ENCODE peak calls at places on chromosome 17, in seven cellular contexts. U is IMR-90, E is body of pancreas, B is sigmoid colon, H is heart left ventricle, N is ovary, Q is esophagus muscularis mucosa. W is an unnamed sample. For H3K36me3 and H3K9me3, the result is how much of the 10 kb centered on the place peaks cover.

GRCh38 chr17:81131486-81132196 is 33.7 kb upstream of the PVALEF start:
- DNase-seq in U (no peak), E (no peak), B (no peak), H (no peak), N (no peak), Q (no peak), W (no peak)

GRCh38 chr17:77875051-77875780 is 83.3 kb upstream of the TNRC6C start:
- DNase-seq in U (peak), E (no peak), B (no peak), H (no peak), N (no peak), Q (no peak), W (no peak)

GRCh38 chr17:72618018-72618509 is 474.4 kb downstream of the SLC39A11 start:
- DNase-seq in U (no peak), E (peak), B (no peak), H (no peak), N (no peak), Q (no peak), W (peak)

GRCh38 chr17:57401556-57402488 is 145.5 kb downstream of the MSI2 start:
- DNase-seq in U (no peak), E (no peak), B (no peak), H (no peak), N (no peak), Q (no peak), W (no peak)

GRCh38 chr17:78369791-78370381 is 8.6 kb upstream of the PGS1 start:
- DNase-seq in U (no peak), E (no peak), B (no peak), H (no peak), N (no peak), Q (no peak), W (no peak)

GRCh38 chr17:43661699-43662431 is at the start of gene MEOX1:
- DNase-seq in U (peak), E (no peak), B (no peak), H (peak), N (no peak), Q (no peak), W (no peak)

GRCh38 chr17:44044092-44044491 is 22.4 kb downstream of the LSM12 start:
- DNase-seq in U (peak), E (no peak), B (no peak), H (no peak), N (no peak), Q (no peak), W (no peak)

GRCh38 chr17:52442350-52442749 is 283.8 kb upstream of the CA10 start:
- DNase-seq in U (no peak), E (no peak), B (no peak), H (no peak), N (no peak), Q (no peak), W (no peak)

GRCh38 chr17:48954300-48954755 is 9.7 kb upstream of the SNF8 start:
- DNase-seq in U (peak), E (no peak), B (no peak), H (no peak), N (no peak), Q (no peak), W (no peak)

GRCh38 chr17:75945202-75945601 is 4.4 kb upstream of the FBF1 start:
- DNase-seq in U (no peak), E (no peak), B (no peak), H (no peak), N (no peak), Q (no peak), W (no peak)

GRCh38 chr17:81590121-81590520 is 38.0 kb upstream of the FAAP100 start:
- DNase-seq in U (no peak), E (no peak), B (no peak), H (no peak), N (no peak), Q (no peak), W (no peak)

GRCh38 chr17:37212184-37212583 is 163.6 kb upstream of the C17orf78 start:
- DNase-seq in U (no peak), E (no peak), B (no peak), H (no peak), N (no peak), Q (no peak), W (no peak)

GRCh38 chr17:49633250-49633649 is 44.6 kb downstream of the SPOP start:
- DNase-seq in U (no peak), E (no peak), B (no peak), H (no peak), N (no peak), Q (no peak), W (no peak)

GRCh38 chr17:57988301-57989010 is 402 bp upstream of the VEZF1 start:
- DNase-seq in U (peak), E (peak), B (peak), H (peak), N (peak), Q (peak), W (peak)

GRCh38 chr17:3569534-3570137 is 12.0 kb upstream of the TRPV3 start:
- DNase-seq in U (no peak), E (no peak), B (no peak), H (peak), N (no peak), Q (no peak), W (no peak)

GRCh38 chr17:57370051-57370581 is 113.8 kb downstream of the MSI2 start:
- DNase-seq in U (peak), E (no peak), B (no peak), H (no peak), N (no peak), Q (no peak), W (no peak)

GRCh38 chr17:56624947-56625346 is 31.4 kb downstream of the NOG start:
- DNase-seq in U (no peak), E (no peak), B (no peak), H (no peak), N (no peak), Q (no peak), W (no peak)

GRCh38 chr17:67779098-67779672 is 46.1 kb upstream of the BPTF start:
- DNase-seq in U (peak), E (peak), B (peak), H (peak), N (peak), Q (no peak), W (no peak)

GRCh38 chr17:8420041-8420934 is 15.4 kb upstream of the NDEL1 start:
- DNase-seq in U (peak), E (peak), B (peak), H (peak), N (peak), Q (no peak), W (peak)

GRCh38 chr17:7992516-7992915 is 9.9 kb upstream of the GUCY2D start:
- DNase-seq in U (peak), E (no peak), B (peak), H (no peak), N (no peak), Q (no peak), W (no peak)

GRCh38 chr17:18235743-18236256 is 10.4 kb downstream of the LLGL1 start:
- DNase-seq in U (peak), E (no peak), B (no peak), H (no peak), N (no peak), Q (no peak), W (no peak)

DNA sequence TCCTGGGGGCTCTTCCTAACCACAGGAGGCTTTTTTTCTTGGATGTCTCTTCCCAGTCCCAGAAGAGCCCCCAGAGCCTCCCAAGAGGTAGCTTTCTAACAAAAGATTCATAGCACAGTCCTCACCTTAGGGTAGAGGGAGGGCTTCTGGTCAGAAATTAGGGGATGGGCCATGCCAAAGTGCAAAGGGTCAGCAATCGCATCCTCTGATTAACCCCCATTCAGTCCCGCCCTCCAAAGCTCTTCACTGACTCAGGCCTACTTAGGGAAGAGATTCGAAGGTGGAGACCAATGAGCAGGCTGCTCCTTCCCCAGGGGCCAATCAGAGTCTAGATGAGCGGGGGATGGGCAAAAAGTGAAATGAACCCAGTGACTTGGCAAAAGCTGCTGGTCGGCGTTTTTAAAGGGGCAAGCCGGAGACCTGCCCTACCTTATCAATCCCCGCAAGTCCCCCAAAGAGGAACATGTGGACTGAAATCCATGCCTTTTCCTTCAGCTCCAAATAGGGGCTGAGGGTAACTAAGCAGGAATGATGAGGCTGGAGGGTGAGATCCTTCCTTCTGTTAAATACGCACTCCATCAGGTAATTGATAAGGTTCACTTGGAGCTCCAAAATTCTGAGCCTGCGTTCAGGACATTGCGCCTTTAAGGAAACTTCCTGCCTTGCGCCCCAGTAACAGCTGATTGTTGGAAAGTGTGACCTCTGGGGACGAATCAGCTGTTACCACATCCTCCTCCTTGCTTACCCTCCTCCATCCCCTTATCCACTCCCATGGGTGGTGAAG is 6.9 kb upstream of the TLCD2 start:
- DNase-seq in U (peak), E (peak), B (peak), H (peak), N (peak), Q (peak), W (peak)
- TF ChIP-seq POLR2A in U (peak), E (no peak), B (peak), H (peak), N (peak), Q (peak), W (peak)

GRCh38 chr17:64002658-64003525 is 4.7 kb downstream of the PRR29 start:
- DNase-seq in U (no peak), E (no peak), B (peak), H (no peak), N (no peak), Q (no peak), W (no peak)
- H3K36me3 ChIP-seq in U (under half), E (under half), B (under half), H (under half), N (under half), Q (under half), W (under half)

GRCh38 chr17:21296097-21297025 is 11.8 kb downstream of the MAP2K3 start:
- DNase-seq in U (peak), E (peak), B (peak), H (peak), N (no peak), Q (no peak), W (no peak)

GRCh38 chr17:21293846-21294240 is 9.3 kb downstream of the MAP2K3 start:
- DNase-seq in U (no peak), E (no peak), B (no peak), H (peak), N (no peak), Q (no peak), W (no peak)

GRCh38 chr17:21295036-21295952 is 10.8 kb downstream of the MAP2K3 start:
- DNase-seq in U (peak), E (peak), B (no peak), H (peak), N (no peak), Q (no peak), W (peak)

GRCh38 chr17:21292867-21293845 is 8.6 kb downstream of the MAP2K3 start:
- DNase-seq in U (no peak), E (no peak), B (no peak), H (peak), N (no peak), Q (no peak), W (no peak)

GRCh38 chr17:21294321-21295035 is 10.0 kb downstream of the MAP2K3 start:
- DNase-seq in U (no peak), E (no peak), B (no peak), H (peak), N (no peak), Q (no peak), W (no peak)
- H3K9me3 ChIP-seq in U (under half), E (under half), B (under half), H (under half), N (under half), Q (under half), W (under half)

GRCh38 chr17:63843387-63844292 is 1.2 kb upstream of the SMARCD2 start:
- DNase-seq in U (peak), E (peak), B (peak), H (no peak), N (peak), Q (no peak), W (peak)
- TF ChIP-seq POLR2A in U (no peak), E (no peak), B (no peak), H (no peak), N (no peak), Q (no peak), W (no peak)

DNA sequence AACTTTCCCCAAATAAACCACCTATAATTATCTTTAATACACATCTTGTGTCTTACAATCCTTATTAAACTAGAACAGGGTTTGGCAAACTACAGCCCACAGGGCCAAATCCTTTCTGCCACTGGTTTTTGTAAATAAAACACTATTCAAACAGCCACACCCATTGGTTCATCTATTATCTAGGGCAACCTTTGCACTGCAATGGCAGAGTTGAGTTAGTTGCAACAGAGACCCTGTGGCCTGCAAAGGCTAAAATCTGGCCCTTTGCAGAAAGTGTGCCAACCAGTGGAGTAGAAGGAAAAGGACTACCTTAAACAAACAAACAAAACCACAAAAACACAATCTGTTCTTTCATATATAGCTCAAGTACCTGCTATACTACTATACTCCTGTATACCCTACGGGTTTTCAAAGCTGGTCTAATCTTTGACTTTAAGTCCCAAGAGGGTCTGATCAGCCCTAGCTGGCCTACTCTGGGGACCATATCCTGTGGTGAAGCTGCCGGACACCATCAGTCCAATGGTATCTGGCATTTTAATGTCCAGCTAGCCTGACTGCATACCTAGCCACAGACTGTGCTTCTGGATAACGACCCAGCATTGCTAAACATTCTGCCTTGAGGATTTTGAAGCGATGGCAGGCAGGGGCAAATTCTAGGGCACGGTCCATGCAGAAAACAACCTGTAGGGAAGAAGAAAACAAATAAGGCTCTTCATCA is 23.3 kb downstream of the CNP start:
- DNase-seq in U (no peak), E (no peak), B (no peak), H (no peak), N (no peak), Q (no peak), W (no peak)
- H3K36me3 ChIP-seq in U (half or more), E (under half), B (half or more), H (under half), N (under half), Q (half or more), W (half or more)

DNA sequence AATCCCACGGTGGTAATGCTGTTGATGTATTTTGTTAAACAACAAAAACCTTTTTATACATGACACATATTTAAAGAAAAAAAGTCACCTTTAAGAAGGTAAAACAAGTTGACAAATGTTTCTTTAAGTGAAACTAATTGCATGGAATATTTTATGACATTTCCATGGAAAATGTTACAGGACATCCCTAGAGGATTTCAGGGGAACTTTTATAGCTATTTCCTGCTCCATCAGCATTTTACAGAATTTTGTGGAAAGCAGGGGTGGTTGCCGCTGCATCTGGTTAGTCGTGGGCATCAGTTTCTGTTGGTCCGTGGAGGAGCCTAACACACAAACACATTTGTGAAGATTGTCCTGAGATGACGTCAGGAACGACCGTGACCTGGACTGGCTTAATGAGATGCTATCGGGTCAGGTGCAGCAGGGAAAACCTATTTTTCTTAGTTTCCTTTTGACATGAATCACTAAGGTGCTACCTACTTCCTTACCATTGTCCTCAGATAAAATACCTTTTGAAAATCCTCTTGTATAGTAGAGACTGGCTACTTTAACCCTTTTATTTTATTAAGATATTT is 305.1 kb downstream of the MAP2K6 start:
- DNase-seq in U (no peak), E (no peak), B (no peak), H (no peak), N (no peak), Q (no peak), W (no peak)
- H3K9me3 ChIP-seq in U (under half), E (under half), B (under half), H (under half), N (under half), Q (under half), W (under half)